ENCODE peak calls at places on chromosomes 7 and 10, in eight cellular contexts. K is upper lobe of right lung, L is H9, O is left ventricle myocardium inferior, Z is neural progenitor cell, Y is tibial artery, I is heart right ventricle, H is esophagus squamous epithelium. C is an unnamed sample. For H3K9me3, the result is how much of the 10 kb centered on the place peaks cover.

GRCh38 chr10:7853226-7853891 is 35.1 kb downstream of the TAF3 start:
- DNase-seq in K (no peak), L (no peak), O (no peak), Z (no peak), Y (no peak), I (no peak), H (no peak), C (no peak)

GRCh38 chr10:132363376-132363775 is 31.4 kb downstream of the LRRC27 start:
- DNase-seq in K (peak), L (no peak), O (no peak), Z (no peak), Y (no peak), I (no peak), H (no peak), C (no peak)

GRCh38 chr10:123309740-123310139 is 155.5 kb downstream of the BUB3 start:
- DNase-seq in K (peak), L (no peak), O (no peak), Z (no peak), Y (no peak), I (no peak), H (no peak), C (no peak)

GRCh38 chr10:103688451-103688850 is 166.9 kb downstream of the SH3PXD2A start:
- DNase-seq in K (no peak), L (no peak), O (no peak), Z (no peak), Y (no peak), I (no peak), H (no peak), C (no peak)

GRCh38 chr10:69951658-69952057 is 101.0 kb upstream of the MACROH2A2 start:
- DNase-seq in K (no peak), L (no peak), O (no peak), Z (peak), Y (no peak), I (no peak), H (no peak), C (no peak)

GRCh38 chr10:12444981-12445700 is 95.8 kb downstream of the CAMK1D start:
- DNase-seq in K (no peak), L (no peak), O (no peak), Z (no peak), Y (no peak), I (no peak), H (no peak), C (no peak)

GRCh38 chr10:126337241-126337640 is 51.0 kb downstream of the ADAM12 start:
- DNase-seq in K (no peak), L (no peak), O (no peak), Z (no peak), Y (no peak), I (no peak), H (no peak), C (no peak)

GRCh38 chr7:23136216-23136615 is 30.6 kb downstream of the KLHL7 start:
- DNase-seq in K (no peak), L (no peak), O (no peak), Z (no peak), Y (no peak), I (no peak), H (no peak), C (no peak)

GRCh38 chr7:10706875-10707493 is 266.7 kb upstream of the PHF14 start:
- DNase-seq in K (no peak), L (no peak), O (no peak), Z (no peak), Y (no peak), I (no peak), H (no peak), C (no peak)

DNA sequence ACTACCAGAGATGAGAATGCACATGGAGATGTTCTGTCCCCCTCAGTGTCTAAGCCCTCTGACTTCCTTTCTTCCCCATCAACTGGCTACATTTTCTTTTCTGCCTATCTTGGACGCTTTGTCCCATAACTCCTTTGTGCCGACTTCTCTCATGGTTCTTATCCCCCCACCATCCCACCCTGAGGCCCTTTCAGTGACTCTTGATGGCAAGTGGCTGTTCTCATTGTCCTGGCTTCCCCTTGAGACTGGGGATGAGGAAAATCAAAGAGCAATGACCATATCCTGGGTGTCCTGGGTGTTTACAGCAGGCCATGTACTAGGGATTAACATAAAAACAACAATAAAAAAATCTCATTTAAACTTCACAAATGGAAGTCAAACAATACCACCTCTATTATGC is 18.8 kb upstream of the GGCT start:
- DNase-seq in K (no peak), L (no peak), O (no peak), Z (no peak), Y (no peak), I (no peak), H (no peak), C (no peak)
- H3K27ac ChIP-seq in K (no peak), L (no peak), O (no peak), Z (no peak), Y (no peak), I (no peak), H (no peak), C (no peak)

DNA sequence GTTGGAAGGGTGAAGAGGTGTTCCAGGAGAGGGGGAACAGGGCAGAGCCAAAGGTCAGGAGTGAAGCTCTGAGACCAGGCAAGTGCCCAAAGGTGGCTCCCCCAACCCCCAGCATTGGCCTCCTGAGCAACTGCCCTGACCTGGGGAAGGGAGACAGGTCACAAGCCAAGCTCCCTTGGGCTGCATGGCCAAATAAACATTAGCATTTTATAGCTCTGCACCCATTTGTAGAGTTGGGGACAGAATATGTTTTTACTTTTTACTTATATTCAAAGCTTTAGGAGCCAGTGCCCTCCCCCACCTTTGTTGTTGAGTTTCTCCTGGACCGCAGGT is 4.0 kb downstream of the UNC5B start:
- DNase-seq in K (no peak), L (no peak), O (no peak), Z (no peak), Y (no peak), I (no peak), H (no peak), C (no peak)
- TF ChIP-seq CTCF in K (no peak), L (no peak), O (no peak), Z (no peak), Y (no peak), I (no peak), H (no peak), C (no peak)

GRCh38 chr10:60124536-60124935 is 218.2 kb upstream of the CCDC6 start:
- DNase-seq in K (no peak), L (no peak), O (no peak), Z (no peak), Y (no peak), I (no peak), H (no peak), C (no peak)
- H3K9me3 ChIP-seq in K (under half), L (under half), O (under half), Z (under half), Y (under half), I (under half), H (under half), C (under half)

GRCh38 chr10:30063098-30063497 is 3.7 kb upstream of the JCAD start:
- DNase-seq in K (no peak), L (no peak), O (no peak), Z (no peak), Y (no peak), I (no peak), H (no peak), C (no peak)
- H3K27ac ChIP-seq in K (no peak), L (no peak), O (peak), Z (no peak), Y (peak), I (peak), H (no peak), C (no peak)

GRCh38 chr10:82969405-82969804 is 1094.4 kb downstream of the NRG3 start:
- DNase-seq in K (no peak), L (no peak), O (no peak), Z (no peak), Y (no peak), I (no peak), H (no peak), C (no peak)
- TF ChIP-seq CTCF in K (peak), L (peak), O (no peak), Z (peak), Y (peak), I (peak), H (no peak), C (peak)

DNA sequence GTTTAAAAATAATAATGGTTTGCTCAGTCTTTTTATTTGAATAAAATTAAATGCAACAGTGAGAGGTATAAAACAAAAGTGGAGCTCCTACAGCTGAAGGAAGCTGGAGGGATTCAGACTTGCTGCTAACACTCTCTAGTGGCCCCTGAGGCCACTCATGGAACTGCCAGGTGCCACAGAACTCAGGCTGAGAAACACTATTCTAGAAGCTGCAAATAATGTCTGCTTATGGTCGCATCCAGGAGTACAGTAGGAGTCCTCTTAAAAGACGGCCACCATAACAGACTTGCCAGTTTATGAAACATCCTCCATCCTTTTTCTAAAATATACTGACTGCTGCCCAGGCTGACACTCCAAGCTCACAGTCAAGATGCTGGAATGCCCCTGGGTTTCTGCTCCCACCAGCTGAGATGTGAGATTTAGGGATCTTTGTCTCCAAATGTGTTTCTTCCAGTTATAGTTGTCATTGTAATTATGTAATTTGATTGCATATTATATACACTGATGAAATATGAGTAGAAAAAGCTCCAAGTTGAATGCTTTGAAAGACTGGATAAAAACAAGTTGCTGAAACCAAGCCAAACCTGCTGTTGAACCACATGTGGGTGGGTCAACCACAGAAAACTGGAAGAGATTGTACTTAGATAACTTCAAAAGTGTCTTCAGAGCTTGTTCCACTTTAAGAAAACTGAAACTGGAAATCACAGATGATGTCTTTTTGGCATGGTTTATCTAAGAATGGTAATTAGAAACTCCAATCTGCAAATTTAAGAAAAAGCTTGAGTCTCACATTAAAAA is 213.7 kb upstream of the AOAH start:
- DNase-seq in K (no peak), L (no peak), O (no peak), Z (no peak), Y (no peak), I (no peak), H (no peak), C (no peak)
- H3K9me3 ChIP-seq in K (under half), L (under half), O (half or more), Z (under half), Y (half or more), I (under half), H (under half), C (under half)

GRCh38 chr7:41956276-41956675 is 253.4 kb upstream of the INHBA start:
- DNase-seq in K (no peak), L (no peak), O (no peak), Z (no peak), Y (no peak), I (no peak), H (no peak), C (no peak)
- H3K27ac ChIP-seq in K (no peak), L (no peak), O (no peak), Z (no peak), Y (no peak), I (no peak), H (peak), C (no peak)

DNA sequence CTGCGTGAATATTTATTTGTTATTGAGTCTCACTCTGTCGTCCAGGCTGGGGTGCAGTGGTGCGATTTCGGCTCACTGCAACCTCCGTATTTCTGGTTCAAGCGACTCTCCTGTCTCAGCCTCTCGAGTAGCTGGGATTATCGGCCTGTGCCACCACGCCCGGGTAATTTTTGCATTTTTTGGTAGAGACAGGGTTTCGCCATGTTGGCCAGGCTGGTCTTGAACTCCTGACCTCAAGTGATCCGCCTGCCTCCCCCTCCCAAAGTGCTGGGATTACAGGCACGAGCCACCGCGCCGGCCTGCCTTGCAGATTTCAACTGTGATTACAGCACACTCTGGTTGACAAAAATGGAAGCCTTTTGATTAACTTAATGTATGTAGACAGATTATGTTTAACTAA is 730.0 kb upstream of the VSTM2A start:
- DNase-seq in K (no peak), L (no peak), O (no peak), Z (no peak), Y (no peak), I (no peak), H (no peak), C (no peak)
- TF ChIP-seq CTCF in K (no peak), L (no peak), O (no peak), Z (no peak), Y (no peak), I (no peak), H (no peak), C (no peak)

GRCh38 chr10:105409370-105409769 is 768.3 kb downstream of the SORCS3 start:
- DNase-seq in K (no peak), L (no peak), O (no peak), Z (no peak), Y (no peak), I (no peak), H (no peak), C (no peak)

DNA sequence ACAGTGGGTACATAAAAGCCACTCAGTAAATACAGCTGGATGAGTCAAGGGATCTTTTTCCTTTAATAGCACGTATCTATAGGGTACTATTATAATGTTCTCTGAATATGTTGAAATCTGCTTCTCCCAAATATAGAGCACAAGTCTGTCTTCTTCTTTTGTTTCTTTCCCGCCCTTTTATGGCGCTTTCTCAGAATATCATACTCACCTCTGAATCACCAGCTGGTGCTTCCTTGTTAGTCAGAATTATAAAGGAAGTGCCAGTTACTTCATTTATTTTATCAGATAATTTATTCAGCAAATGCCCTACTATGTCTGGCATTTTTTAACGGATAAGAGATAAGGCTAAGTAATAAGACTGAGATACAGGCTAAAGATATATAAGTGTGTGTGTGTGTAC is 772.9 kb downstream of the SORCS3 start:
- DNase-seq in K (no peak), L (no peak), O (no peak), Z (no peak), Y (no peak), I (no peak), H (no peak), C (no peak)
- H3K9me3 ChIP-seq in K (under half), L (under half), O (under half), Z (under half), Y (under half), I (under half), H (under half), C (under half)

DNA sequence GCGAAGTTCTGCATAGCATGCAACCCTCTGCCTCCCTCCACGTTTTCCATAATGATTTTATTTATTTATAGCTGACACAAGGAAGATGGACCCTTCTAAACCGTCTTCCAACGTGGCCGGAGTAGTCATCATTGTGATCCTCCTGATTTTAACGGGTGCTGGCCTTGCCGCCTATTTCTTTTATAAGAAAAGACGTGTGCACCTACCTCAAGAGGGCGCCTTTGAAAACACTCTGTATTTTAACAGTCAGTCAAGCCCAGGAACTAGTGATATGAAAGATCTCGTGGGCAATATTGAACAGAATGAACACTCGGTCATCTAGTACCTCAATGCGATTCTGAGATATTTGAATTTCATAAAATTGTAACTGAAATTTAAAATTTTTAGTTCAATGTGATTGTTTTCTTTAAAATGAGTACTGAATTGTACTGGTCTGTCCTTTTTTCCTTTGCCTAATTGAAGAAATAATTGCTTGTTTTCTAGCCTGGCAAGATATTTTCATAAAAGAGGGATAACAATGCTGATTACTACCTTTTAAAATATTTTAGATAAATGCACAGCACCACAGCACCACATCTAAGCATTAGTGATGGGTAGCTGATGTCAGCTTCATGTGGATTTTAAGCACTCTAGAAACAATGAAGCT is 41.5 kb upstream of the SLC39A12 start:
- DNase-seq in K (no peak), L (peak), O (no peak), Z (peak), Y (peak), I (peak), H (no peak), C (no peak)
- H3K27ac ChIP-seq in K (no peak), L (no peak), O (no peak), Z (no peak), Y (no peak), I (no peak), H (no peak), C (no peak)